ENCODE peak calls at places on chromosomes 4 and X, in five cellular contexts. C is lower leg skin, P is ascending aorta, L is AG04449, I is ovary. O is an unnamed sample.

GRCh38 chrX:155577682-155578081 is 35.1 kb downstream of the TMLHE start:
- DNase-seq in C (no peak), P (no peak), L (no peak), I (no peak), O (no peak)

GRCh38 chr4:7128651-7129050 is 60.8 kb upstream of the GRPEL1 start:
- DNase-seq in C (no peak), P (no peak), L (no peak), I (no peak), O (no peak)

GRCh38 chrX:2793752-2794151 is 35.0 kb upstream of the GYG2 start:
- DNase-seq in C (peak; percentile 71), P (no peak), L (no peak), I (no peak), O (no peak)

GRCh38 chr4:133694416-133694815 is 507.2 kb downstream of the PABPC4L start:
- DNase-seq in C (no peak), P (no peak), L (no peak), I (no peak), O (no peak)

GRCh38 chrX:42846741-42847140 is 68.8 kb upstream of the PPP1R2C start:
- DNase-seq in C (no peak), P (no peak), L (no peak), I (no peak), O (no peak)

GRCh38 chr4:80201326-80202151 is 4.2 kb downstream of the PRDM8 start:
- DNase-seq in C (no peak), P (peak; percentile 74), L (no peak), I (peak; percentile 70), O (peak; percentile 67)

GRCh38 chr4:74292111-74292870 is 16.0 kb upstream of the EPGN start:
- DNase-seq in C (no peak), P (no peak), L (no peak), I (no peak), O (no peak)

GRCh38 chr4:22434895-22435294 is 81.0 kb downstream of the ADGRA3 start:
- DNase-seq in C (no peak), P (no peak), L (no peak), I (no peak), O (peak; percentile 12)

GRCh38 chrX:112967341-112967740 is 126.7 kb upstream of the AMOT start:
- DNase-seq in C (no peak), P (no peak), L (no peak), I (no peak), O (no peak)

GRCh38 chrX:13763489-13763888 is 28.9 kb downstream of the OFD1 start:
- DNase-seq in C (no peak), P (no peak), L (no peak), I (no peak), O (no peak)

GRCh38 chr4:55617587-55618197 is 18.4 kb downstream of the NMU start:
- DNase-seq in C (no peak), P (no peak), L (no peak), I (no peak), O (no peak)

GRCh38 chr4:55613621-55614020 is 21.6 kb upstream of the PDCL2 start:
- DNase-seq in C (no peak), P (no peak), L (no peak), I (no peak), O (no peak)

GRCh38 chr4:55615008-55615407 is 21.1 kb downstream of the NMU start:
- DNase-seq in C (no peak), P (no peak), L (no peak), I (no peak), O (no peak)

DNA sequence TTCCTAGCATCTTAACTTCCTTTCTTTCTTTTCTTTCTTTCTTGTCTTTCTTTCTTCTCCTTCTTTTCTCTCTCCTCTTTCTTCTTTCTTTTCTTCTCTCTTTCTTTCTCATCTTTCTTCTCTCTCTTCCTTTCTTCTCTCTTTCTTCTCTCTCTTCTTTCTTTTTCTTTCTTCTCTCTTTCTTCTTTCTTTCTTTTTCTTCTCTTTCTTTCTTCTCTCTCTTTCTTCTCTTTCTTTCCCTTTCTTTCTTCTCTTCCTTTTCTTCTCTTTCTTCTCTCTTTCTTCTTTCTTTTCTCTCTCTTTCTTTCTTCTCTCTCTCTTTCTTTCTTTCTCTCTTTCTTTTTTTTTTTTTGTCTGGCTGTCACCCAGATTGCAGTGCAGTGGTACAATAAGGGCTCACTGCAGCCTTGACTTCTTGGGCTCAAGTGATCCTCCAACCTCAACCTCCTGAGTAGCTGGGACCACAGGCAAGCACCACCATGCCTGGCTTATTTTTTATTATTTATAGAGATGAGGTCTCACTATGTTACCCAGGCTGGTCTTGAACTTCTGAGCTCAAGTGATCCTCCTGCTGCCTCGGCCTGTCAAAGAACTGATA is 17.5 kb downstream of the NMU start:
- DNase-seq in C (no peak), P (no peak), L (no peak), I (no peak), O (no peak)
- TF ChIP-seq CTCF in C (no peak), P (no peak), L (no peak), I (no peak), O (no peak)

GRCh38 chr4:140426610-140427103 is 791 bp downstream of the CLGN start:
- DNase-seq in C (no peak), P (no peak), L (no peak), I (no peak), O (no peak)
- H3K4me3 ChIP-seq in C (peak overlapping the region; percentile 41), P (peak overlapping the region; percentile 66), L (peak overlapping the region; percentile 69), I (peak overlapping the region; percentile 49), O (peak overlapping the region; percentile 46)

GRCh38 chrX:97446298-97446882 is 562.7 kb downstream of the RPA4 start:
- DNase-seq in C (no peak), P (no peak), L (no peak), I (no peak), O (no peak)
- TF ChIP-seq CTCF in C (no peak), P (no peak), L (no peak), I (no peak), O (no peak)

DNA sequence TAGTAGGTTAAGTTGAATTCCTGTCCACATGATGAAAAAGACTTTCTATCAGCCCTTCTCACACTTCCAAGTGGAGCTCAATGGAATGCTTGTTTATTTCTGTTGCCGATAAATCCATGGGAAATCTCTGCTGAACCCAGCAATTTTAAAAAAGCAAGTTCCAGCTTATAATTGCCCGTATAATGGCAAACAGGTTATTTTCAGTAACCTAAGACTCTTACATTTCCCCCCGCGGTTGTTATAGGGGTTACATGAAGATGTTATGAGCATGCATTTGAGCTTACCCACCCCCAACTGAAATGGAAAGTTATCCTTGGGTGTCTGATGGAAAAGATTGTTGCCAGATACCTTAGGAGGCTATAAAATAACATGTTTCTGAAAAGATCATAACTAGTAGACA is 136.2 kb downstream of the PALLD start:
- DNase-seq in C (peak; percentile 10), P (no peak), L (no peak), I (no peak), O (no peak)
- H3K4me3 ChIP-seq in C (no peak overlapping the region), P (peak overlapping the region; percentile 69), L (peak overlapping the region; percentile 65), I (peak overlapping the region; percentile 63), O (no peak overlapping the region)

GRCh38 chr4:89549907-89550306 is 242.3 kb upstream of the GPRIN3 start:
- DNase-seq in C (no peak), P (no peak), L (no peak), I (no peak), O (peak; percentile 61)

GRCh38 chr4:89551191-89551590 is 243.6 kb upstream of the GPRIN3 start:
- DNase-seq in C (no peak), P (no peak), L (no peak), I (no peak), O (no peak)

GRCh38 chr4:89539797-89540711 is 232.5 kb upstream of the GPRIN3 start:
- DNase-seq in C (no peak), P (no peak), L (no peak), I (no peak), O (peak; percentile 10)

GRCh38 chr4:89541998-89542397 is 234.4 kb upstream of the GPRIN3 start:
- DNase-seq in C (no peak), P (no peak), L (no peak), I (no peak), O (no peak)

DNA sequence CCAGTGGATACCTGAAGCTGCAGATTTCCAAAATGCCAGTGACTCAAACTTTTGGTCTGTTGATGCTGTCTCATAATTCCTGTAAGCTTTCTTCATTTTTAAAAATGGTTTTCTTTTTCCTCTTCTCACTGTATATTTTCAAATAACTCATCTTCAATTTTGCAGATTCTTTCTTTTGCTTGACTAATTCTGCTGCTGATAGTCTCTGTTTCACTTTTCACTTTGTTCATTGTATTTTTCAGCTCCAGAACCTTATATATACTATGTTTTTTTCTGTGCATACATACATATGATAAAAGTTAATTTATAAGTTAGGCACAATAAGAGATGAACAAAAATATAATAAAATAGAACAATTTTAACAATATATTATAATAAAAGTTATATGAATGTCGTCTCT is 237.7 kb upstream of the GPRIN3 start:
- DNase-seq in C (no peak), P (no peak), L (no peak), I (no peak), O (no peak)
- TF ChIP-seq CTCF in C (no peak), P (no peak), L (no peak), I (no peak), O (no peak)

GRCh38 chrX:119693996-119694451 is 1.1 kb upstream of the SEPTIN6 start:
- DNase-seq in C (peak; percentile 84), P (no peak), L (no peak), I (no peak), O (no peak)

GRCh38 chrX:119692241-119693031 is 532 bp downstream of the SEPTIN6 start:
- DNase-seq in C (peak; percentile 87), P (no peak), L (no peak), I (peak; percentile 16), O (no peak)

GRCh38 chrX:119693032-119693995 is at the start of gene SEPTIN6:
- DNase-seq in C (peak; percentile 94), P (peak; percentile 77), L (no peak), I (peak; percentile 45), O (no peak)

GRCh38 chrX:119688856-119689455 is 4.0 kb downstream of the SEPTIN6 start:
- DNase-seq in C (no peak), P (no peak), L (no peak), I (no peak), O (no peak)

DNA sequence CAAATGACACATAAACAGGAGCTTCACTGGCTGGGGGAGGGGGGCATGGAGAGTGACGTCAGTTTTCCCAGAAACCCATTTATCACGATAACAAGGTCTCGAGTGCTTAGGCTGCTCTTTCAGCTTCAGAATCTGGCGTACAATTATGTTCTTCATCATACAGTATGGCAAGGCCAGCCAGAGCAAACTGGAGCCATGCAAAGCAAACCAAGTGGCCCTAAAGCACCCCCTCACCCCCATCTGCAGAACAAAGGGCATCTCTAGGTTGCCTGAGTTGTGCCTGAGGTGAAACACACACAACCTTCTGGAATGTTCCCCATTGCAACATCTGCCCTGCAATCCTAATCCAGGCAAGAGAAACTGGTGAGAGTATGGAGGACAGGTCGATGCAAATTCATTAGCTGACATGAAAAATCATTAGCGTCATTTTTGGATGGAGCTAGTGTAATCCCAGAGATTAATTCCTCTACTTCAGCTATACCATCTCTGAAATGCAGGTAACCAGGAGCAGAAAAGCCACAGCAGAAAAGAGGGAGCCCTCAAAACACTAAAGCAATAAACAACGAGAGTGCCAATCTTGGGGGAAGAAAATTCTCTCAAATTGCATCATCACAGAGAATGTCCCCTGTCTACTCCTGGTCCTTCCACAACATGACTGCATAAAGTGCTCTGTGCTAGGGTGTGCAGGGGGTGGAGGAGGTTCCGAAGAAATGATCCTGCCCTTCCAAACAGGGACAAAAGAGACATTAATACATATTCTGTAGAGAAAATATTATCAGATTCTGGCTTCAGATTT is 1.8 kb downstream of the SEPTIN6 start:
- DNase-seq in C (no peak), P (no peak), L (no peak), I (no peak), O (no peak)
- H3K4me3 ChIP-seq in C (no peak overlapping the region), P (peak overlapping the region; percentile 72), L (peak overlapping the region; percentile 69), I (no peak overlapping the region), O (peak overlapping the region; percentile 59)

GRCh38 chrX:104523858-104524257 is 42.1 kb upstream of the IL1RAPL2 start:
- DNase-seq in C (no peak), P (no peak), L (no peak), I (no peak), O (no peak)
- TF ChIP-seq CTCF in C (no peak), P (no peak), L (no peak), I (no peak), O (no peak)